ENCODE peak calls at places on chromosomes 1 and 21, in nine cellular contexts. One of them, this sample, is unnamed.

GRCh38 chr1:11550664-11551283 is 71.8 kb downstream of the DISP3 start:
- DNase-seq in A549: peak; percentile 53
- DNase-seq in cardiac fibroblast: peak; percentile 83
- DNase-seq in cardiac muscle cell: peak; percentile 97
- DNase-seq in breast epithelium: peak; percentile 61
- DNase-seq in right cardiac atrium: peak; percentile 79
- DNase-seq in body of pancreas: peak; percentile 65
- DNase-seq in uterus: no peak
- DNase-seq in SJSA1: peak; percentile 61
- DNase-seq in this sample: peak; percentile 96

GRCh38 chr1:45543599-45544417 is 6.8 kb upstream of the AKR1A1 start:
- DNase-seq in A549: no peak
- DNase-seq in cardiac fibroblast: peak; percentile 25
- DNase-seq in cardiac muscle cell: peak; percentile 7
- DNase-seq in breast epithelium: no peak
- DNase-seq in right cardiac atrium: peak; percentile 78
- DNase-seq in body of pancreas: peak; percentile 79
- DNase-seq in uterus: no peak
- DNase-seq in SJSA1: no peak
- DNase-seq in this sample: peak; percentile 58

GRCh38 chr1:115426271-115426771 is 88.3 kb upstream of the NGF start:
- DNase-seq in A549: peak; percentile 52
- DNase-seq in cardiac fibroblast: peak; percentile 83
- DNase-seq in cardiac muscle cell: no peak
- DNase-seq in breast epithelium: no peak
- DNase-seq in right cardiac atrium: peak; percentile 90
- DNase-seq in body of pancreas: peak; percentile 60
- DNase-seq in uterus: peak; percentile 42
- DNase-seq in SJSA1: peak; percentile 96
- DNase-seq in this sample: peak; percentile 43

GRCh38 chr1:30728832-30729638 is 5.7 kb upstream of the MATN1 start:
- DNase-seq in A549: no peak
- DNase-seq in cardiac fibroblast: no peak
- DNase-seq in cardiac muscle cell: no peak
- DNase-seq in breast epithelium: no peak
- DNase-seq in right cardiac atrium: no peak
- DNase-seq in body of pancreas: no peak
- DNase-seq in uterus: no peak
- DNase-seq in SJSA1: no peak
- DNase-seq in this sample: no peak

GRCh38 chr1:66265796-66266195 is 268.2 kb upstream of the SGIP1 start:
- DNase-seq in A549: peak; percentile 37
- DNase-seq in cardiac fibroblast: peak; percentile 44
- DNase-seq in cardiac muscle cell: no peak
- DNase-seq in breast epithelium: no peak
- DNase-seq in right cardiac atrium: no peak
- DNase-seq in body of pancreas: no peak
- DNase-seq in uterus: no peak
- DNase-seq in SJSA1: peak; percentile 95
- DNase-seq in this sample: peak; percentile 16

GRCh38 chr1:152167835-152168534 is 9.0 kb upstream of the RPTN start:
- DNase-seq in A549: peak; percentile 80
- DNase-seq in cardiac fibroblast: peak; percentile 88
- DNase-seq in cardiac muscle cell: no peak
- DNase-seq in breast epithelium: no peak
- DNase-seq in right cardiac atrium: no peak
- DNase-seq in body of pancreas: peak; percentile 14
- DNase-seq in uterus: no peak
- DNase-seq in SJSA1: no peak
- DNase-seq in this sample: no peak

GRCh38 chr1:116134178-116134773 is 23.1 kb downstream of the MAB21L3 start:
- DNase-seq in A549: no peak
- DNase-seq in cardiac fibroblast: no peak
- DNase-seq in cardiac muscle cell: no peak
- DNase-seq in breast epithelium: no peak
- DNase-seq in right cardiac atrium: no peak
- DNase-seq in body of pancreas: no peak
- DNase-seq in uterus: no peak
- DNase-seq in SJSA1: no peak
- DNase-seq in this sample: no peak

GRCh38 chr1:45101947-45102346 is 89.9 kb downstream of the UROD start:
- DNase-seq in A549: no peak
- DNase-seq in cardiac fibroblast: no peak
- DNase-seq in cardiac muscle cell: no peak
- DNase-seq in breast epithelium: no peak
- DNase-seq in right cardiac atrium: no peak
- DNase-seq in body of pancreas: no peak
- DNase-seq in uterus: no peak
- DNase-seq in SJSA1: no peak
- DNase-seq in this sample: no peak

GRCh38 chr1:94974224-94974623 is 47.3 kb upstream of the CNN3 start:
- DNase-seq in A549: no peak
- DNase-seq in cardiac fibroblast: peak; percentile 34
- DNase-seq in cardiac muscle cell: no peak
- DNase-seq in breast epithelium: no peak
- DNase-seq in right cardiac atrium: no peak
- DNase-seq in body of pancreas: no peak
- DNase-seq in uterus: no peak
- DNase-seq in SJSA1: no peak
- DNase-seq in this sample: no peak

GRCh38 chr1:155983191-155984023 is 5.1 kb upstream of the ARHGEF2 start:
- DNase-seq in A549: peak; percentile 80
- DNase-seq in cardiac fibroblast: peak; percentile 96
- DNase-seq in cardiac muscle cell: no peak
- DNase-seq in breast epithelium: no peak
- DNase-seq in right cardiac atrium: peak; percentile 88
- DNase-seq in body of pancreas: no peak
- DNase-seq in uterus: peak; percentile 85
- DNase-seq in SJSA1: peak; percentile 92
- DNase-seq in this sample: peak; percentile 98

GRCh38 chr1:155982106-155982505 is 3.8 kb upstream of the ARHGEF2 start:
- DNase-seq in A549: no peak
- DNase-seq in cardiac fibroblast: no peak
- DNase-seq in cardiac muscle cell: no peak
- DNase-seq in breast epithelium: no peak
- DNase-seq in right cardiac atrium: no peak
- DNase-seq in body of pancreas: no peak
- DNase-seq in uterus: no peak
- DNase-seq in SJSA1: no peak
- DNase-seq in this sample: no peak

GRCh38 chr1:155979525-155980343 is 1.4 kb upstream of the ARHGEF2 start:
- DNase-seq in A549: no peak
- DNase-seq in cardiac fibroblast: no peak
- DNase-seq in cardiac muscle cell: peak; percentile 69
- DNase-seq in breast epithelium: no peak
- DNase-seq in right cardiac atrium: peak; percentile 81
- DNase-seq in body of pancreas: no peak
- DNase-seq in uterus: peak; percentile 70
- DNase-seq in SJSA1: no peak
- DNase-seq in this sample: no peak

GRCh38 chr1:155978973-155979429 is 654 bp upstream of the ARHGEF2 start:
- DNase-seq in A549: no peak
- DNase-seq in cardiac fibroblast: peak; percentile 49
- DNase-seq in cardiac muscle cell: no peak
- DNase-seq in breast epithelium: no peak
- DNase-seq in right cardiac atrium: peak; percentile 77
- DNase-seq in body of pancreas: no peak
- DNase-seq in uterus: peak; percentile 55
- DNase-seq in SJSA1: no peak
- DNase-seq in this sample: peak; percentile 52

DNA sequence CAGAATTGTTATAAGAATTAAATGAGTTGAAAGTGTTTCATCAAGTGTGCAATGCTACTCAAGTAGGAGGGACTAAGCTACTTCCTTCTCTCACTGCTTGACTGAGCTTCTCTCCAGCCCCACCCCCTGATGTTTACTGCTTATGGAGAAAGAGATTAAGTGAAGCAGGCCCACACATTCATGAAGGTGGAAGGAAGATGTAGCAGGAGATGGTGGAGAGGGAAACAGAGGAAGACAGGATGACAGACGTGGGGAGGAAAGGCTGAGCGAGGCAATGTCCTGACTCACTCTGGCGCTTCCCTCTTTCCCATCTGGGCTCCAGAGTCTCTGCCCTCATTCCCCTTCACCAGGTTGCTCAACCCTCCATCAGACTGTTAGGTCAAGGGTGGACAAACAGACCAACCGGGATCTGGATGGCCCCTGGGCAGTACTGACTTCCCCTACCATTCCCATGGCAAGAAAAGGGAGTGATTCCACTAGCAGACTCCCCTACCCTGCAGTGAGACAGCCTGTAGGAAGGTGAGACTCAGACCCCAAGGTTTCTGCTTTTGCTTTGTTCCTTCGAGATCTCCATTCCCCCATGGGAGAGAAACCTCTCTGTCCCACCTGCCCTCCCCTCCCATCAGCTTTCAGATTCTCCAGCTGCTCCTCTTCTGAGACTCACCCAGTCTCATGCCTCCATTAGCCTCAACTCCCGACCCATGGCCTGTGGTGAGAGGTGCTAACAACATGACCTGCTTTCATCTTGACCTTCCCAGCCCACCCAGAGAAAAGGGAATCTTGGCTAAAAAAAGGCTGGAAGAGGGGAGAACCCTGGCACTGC is 3.1 kb upstream of the ARHGEF2 start:
- DNase-seq in A549: no peak
- DNase-seq in cardiac fibroblast: peak; percentile 85
- DNase-seq in cardiac muscle cell: no peak
- DNase-seq in breast epithelium: no peak
- DNase-seq in right cardiac atrium: no peak
- DNase-seq in body of pancreas: no peak
- DNase-seq in uterus: peak; percentile 64
- DNase-seq in SJSA1: no peak
- DNase-seq in this sample: no peak
- H3K4me3 ChIP-seq in A549: peak overlapping the region; percentile 90
- H3K4me3 ChIP-seq in cardiac fibroblast: peak overlapping the region; percentile 87
- H3K4me3 ChIP-seq in cardiac muscle cell: no peak overlapping the region
- H3K4me3 ChIP-seq in breast epithelium: peak overlapping the region; percentile 42
- H3K4me3 ChIP-seq in right cardiac atrium: peak overlapping the region; percentile 38
- H3K4me3 ChIP-seq in body of pancreas: no peak overlapping the region
- H3K4me3 ChIP-seq in uterus: peak overlapping the region; percentile 1
- H3K4me3 ChIP-seq in SJSA1: no peak overlapping the region
- H3K4me3 ChIP-seq in this sample: peak overlapping the region; percentile 52

GRCh38 chr1:55645286-55645685 is 430.1 kb upstream of the USP24 start:
- DNase-seq in A549: no peak
- DNase-seq in cardiac fibroblast: no peak
- DNase-seq in cardiac muscle cell: no peak
- DNase-seq in breast epithelium: no peak
- DNase-seq in right cardiac atrium: no peak
- DNase-seq in body of pancreas: no peak
- DNase-seq in uterus: no peak
- DNase-seq in SJSA1: no peak
- DNase-seq in this sample: no peak

GRCh38 chr1:55639051-55639450 is 423.9 kb upstream of the USP24 start:
- DNase-seq in A549: no peak
- DNase-seq in cardiac fibroblast: no peak
- DNase-seq in cardiac muscle cell: no peak
- DNase-seq in breast epithelium: no peak
- DNase-seq in right cardiac atrium: no peak
- DNase-seq in body of pancreas: no peak
- DNase-seq in uterus: no peak
- DNase-seq in SJSA1: no peak
- DNase-seq in this sample: no peak

GRCh38 chr1:55639526-55639925 is 424.4 kb upstream of the USP24 start:
- DNase-seq in A549: no peak
- DNase-seq in cardiac fibroblast: no peak
- DNase-seq in cardiac muscle cell: no peak
- DNase-seq in breast epithelium: no peak
- DNase-seq in right cardiac atrium: no peak
- DNase-seq in body of pancreas: no peak
- DNase-seq in uterus: no peak
- DNase-seq in SJSA1: no peak
- DNase-seq in this sample: no peak

GRCh38 chr1:55636691-55637090 is 421.5 kb upstream of the USP24 start:
- DNase-seq in A549: no peak
- DNase-seq in cardiac fibroblast: peak; percentile 79
- DNase-seq in cardiac muscle cell: no peak
- DNase-seq in breast epithelium: no peak
- DNase-seq in right cardiac atrium: no peak
- DNase-seq in body of pancreas: no peak
- DNase-seq in uterus: no peak
- DNase-seq in SJSA1: no peak
- DNase-seq in this sample: no peak

GRCh38 chr1:55640708-55641473 is 425.7 kb upstream of the USP24 start:
- DNase-seq in A549: no peak
- DNase-seq in cardiac fibroblast: peak; percentile 74
- DNase-seq in cardiac muscle cell: peak; percentile 4
- DNase-seq in breast epithelium: no peak
- DNase-seq in right cardiac atrium: peak; percentile 86
- DNase-seq in body of pancreas: peak; percentile 44
- DNase-seq in uterus: peak; percentile 45
- DNase-seq in SJSA1: peak; percentile 66
- DNase-seq in this sample: no peak
- H3K4me3 ChIP-seq in A549: no peak overlapping the region
- H3K4me3 ChIP-seq in cardiac fibroblast: peak overlapping the region; percentile 11
- H3K4me3 ChIP-seq in cardiac muscle cell: no peak overlapping the region
- H3K4me3 ChIP-seq in breast epithelium: peak overlapping the region; percentile 60
- H3K4me3 ChIP-seq in right cardiac atrium: peak overlapping the region; percentile 58
- H3K4me3 ChIP-seq in body of pancreas: no peak overlapping the region
- H3K4me3 ChIP-seq in uterus: peak overlapping the region; percentile 23
- H3K4me3 ChIP-seq in SJSA1: peak overlapping the region; percentile 22
- H3K4me3 ChIP-seq in this sample: no peak overlapping the region

DNA sequence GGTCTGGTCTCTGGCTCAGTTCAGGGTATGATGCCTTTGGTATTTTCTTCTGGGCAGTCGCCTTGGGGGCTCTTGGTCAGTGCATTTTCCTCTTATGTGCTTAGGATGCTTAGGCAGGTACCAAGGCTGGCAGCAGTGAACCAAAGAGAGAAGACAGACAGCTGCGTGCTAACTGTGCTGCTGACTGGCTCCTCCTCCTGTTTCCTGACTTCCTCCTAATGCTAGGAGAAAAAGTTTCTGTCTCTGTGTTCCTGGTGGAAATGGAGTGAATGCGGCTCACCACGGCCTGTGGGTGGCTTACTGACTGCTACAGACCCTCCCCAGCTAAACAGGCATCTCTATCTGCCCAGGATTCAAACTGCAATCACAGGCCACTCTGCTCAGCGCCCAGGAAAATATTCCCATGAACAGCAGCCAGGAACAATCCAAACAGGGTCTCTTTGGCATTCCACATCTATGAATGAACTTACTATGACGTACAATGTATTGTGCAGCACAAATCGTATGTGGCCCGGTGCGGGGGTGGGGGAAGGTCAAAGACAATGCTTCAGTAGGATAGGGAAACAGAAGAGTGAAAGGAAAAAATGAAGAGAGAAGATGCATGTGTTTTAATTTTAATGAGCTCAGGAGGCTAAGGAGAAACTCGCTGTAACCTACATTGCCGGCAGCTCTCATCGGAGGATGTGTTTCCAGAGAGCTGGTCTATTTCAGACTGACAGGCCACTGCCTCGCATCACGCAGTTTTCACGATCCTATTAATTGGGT is 2.8 kb downstream of the ABCG1 start:
- DNase-seq in A549: no peak
- DNase-seq in cardiac fibroblast: peak; percentile 89
- DNase-seq in cardiac muscle cell: no peak
- DNase-seq in breast epithelium: no peak
- DNase-seq in right cardiac atrium: no peak
- DNase-seq in body of pancreas: peak; percentile 28
- DNase-seq in uterus: no peak
- DNase-seq in SJSA1: peak; percentile 90
- DNase-seq in this sample: no peak
- H3K4me3 ChIP-seq in A549: no peak overlapping the region
- H3K4me3 ChIP-seq in cardiac fibroblast: peak overlapping the region; percentile 15
- H3K4me3 ChIP-seq in cardiac muscle cell: no peak overlapping the region
- H3K4me3 ChIP-seq in breast epithelium: peak overlapping the region; percentile 8
- H3K4me3 ChIP-seq in right cardiac atrium: no peak overlapping the region
- H3K4me3 ChIP-seq in body of pancreas: no peak overlapping the region
- H3K4me3 ChIP-seq in uterus: no peak overlapping the region
- H3K4me3 ChIP-seq in SJSA1: no peak overlapping the region
- H3K4me3 ChIP-seq in this sample: no peak overlapping the region

GRCh38 chr1:230643887-230644286 is 1.6 kb downstream of the COG2 start:
- DNase-seq in A549: peak; percentile 10
- DNase-seq in cardiac fibroblast: peak; percentile 53
- DNase-seq in cardiac muscle cell: no peak
- DNase-seq in breast epithelium: no peak
- DNase-seq in right cardiac atrium: no peak
- DNase-seq in body of pancreas: no peak
- DNase-seq in uterus: no peak
- DNase-seq in SJSA1: no peak
- DNase-seq in this sample: no peak
- H3K4me3 ChIP-seq in A549: peak overlapping the region; percentile 79
- H3K4me3 ChIP-seq in cardiac fibroblast: no peak overlapping the region
- H3K4me3 ChIP-seq in cardiac muscle cell: peak overlapping the region; percentile 63
- H3K4me3 ChIP-seq in breast epithelium: peak overlapping the region; percentile 75
- H3K4me3 ChIP-seq in right cardiac atrium: peak overlapping the region; percentile 24
- H3K4me3 ChIP-seq in body of pancreas: no peak overlapping the region
- H3K4me3 ChIP-seq in uterus: peak overlapping the region; percentile 64
- H3K4me3 ChIP-seq in SJSA1: no peak overlapping the region
- H3K4me3 ChIP-seq in this sample: no peak overlapping the region